ENCODE peak calls at places on chromosomes 12 and 14, in five cellular contexts. N is uterus, Q is A549, O is left ventricle myocardium inferior, E is colonic mucosa. H is an unnamed sample. For H3K4me1, the result is how much of the 10 kb centered on the place peaks cover.

GRCh38 chr12:62873826-62874448 is 61.0 kb downstream of the PPM1H start:
- DNase-seq in Q (no peak), N (no peak), O (no peak), E (no peak), H (no peak)

GRCh38 chr14:92846162-92846897 is 52.2 kb downstream of the GOLGA5 start:
- DNase-seq in N (no peak), E (no peak), Q (peak), O (no peak), H (peak)

GRCh38 chr14:89957791-89958190 is 2.1 kb downstream of the TDP1 start:
- DNase-seq in E (no peak), N (no peak), O (no peak), Q (no peak), H (no peak)

GRCh38 chr14:24607081-24607480 is 2.4 kb downstream of the GZMH start:
- DNase-seq in N (no peak), E (no peak), O (no peak), Q (no peak), H (no peak)

GRCh38 chr14:89504602-89505320 is 87.7 kb upstream of the FOXN3 start:
- DNase-seq in Q (no peak), N (no peak), O (no peak), E (no peak), H (peak)

GRCh38 chr14:51668870-51669269 is 17.2 kb downstream of the FRMD6 start:
- DNase-seq in Q (no peak), O (no peak), E (no peak), N (no peak), H (no peak)

GRCh38 chr14:92926931-92927330 is 4.0 kb downstream of the CHGA start:
- DNase-seq in O (no peak), N (no peak), Q (no peak), E (no peak), H (no peak)

GRCh38 chr12:32053881-32054624 is 52.6 kb upstream of the BICD1 start:
- DNase-seq in O (no peak), Q (peak), E (no peak), N (no peak), H (no peak)

GRCh38 chr12:6373022-6373787 is 2.2 kb downstream of the SCNN1A start:
- DNase-seq in E (peak), Q (no peak), O (no peak), N (no peak), H (no peak)

GRCh38 chr12:66848967-66849366 is 170.1 kb upstream of the GRIP1 start:
- DNase-seq in N (no peak), E (no peak), Q (no peak), O (no peak), H (no peak)

GRCh38 chr12:2092890-2093289 is 40.1 kb downstream of the CACNA1C start:
- DNase-seq in E (no peak), N (no peak), Q (no peak), O (peak), H (no peak)

GRCh38 chr12:102903318-102904007 is 13.6 kb downstream of the PAH start:
- DNase-seq in E (no peak), O (no peak), N (no peak), Q (peak), H (no peak)

GRCh38 chr12:113266106-113266895 is 45.0 kb downstream of the TPCN1 start:
- DNase-seq in Q (no peak), N (no peak), E (no peak), O (no peak), H (no peak)

GRCh38 chr12:57164966-57165365 is 17.5 kb upstream of the LRP1-AS start:
- DNase-seq in O (no peak), E (no peak), N (no peak), Q (no peak), H (no peak)

GRCh38 chr14:105015905-105016304 is 5.0 kb downstream of the CDCA4 start:
- DNase-seq in E (no peak), N (no peak), Q (no peak), O (no peak), H (no peak)
- H3K4me1 ChIP-seq in E (under half), N (under half), Q (half or more), O (under half), H (under half)

DNA sequence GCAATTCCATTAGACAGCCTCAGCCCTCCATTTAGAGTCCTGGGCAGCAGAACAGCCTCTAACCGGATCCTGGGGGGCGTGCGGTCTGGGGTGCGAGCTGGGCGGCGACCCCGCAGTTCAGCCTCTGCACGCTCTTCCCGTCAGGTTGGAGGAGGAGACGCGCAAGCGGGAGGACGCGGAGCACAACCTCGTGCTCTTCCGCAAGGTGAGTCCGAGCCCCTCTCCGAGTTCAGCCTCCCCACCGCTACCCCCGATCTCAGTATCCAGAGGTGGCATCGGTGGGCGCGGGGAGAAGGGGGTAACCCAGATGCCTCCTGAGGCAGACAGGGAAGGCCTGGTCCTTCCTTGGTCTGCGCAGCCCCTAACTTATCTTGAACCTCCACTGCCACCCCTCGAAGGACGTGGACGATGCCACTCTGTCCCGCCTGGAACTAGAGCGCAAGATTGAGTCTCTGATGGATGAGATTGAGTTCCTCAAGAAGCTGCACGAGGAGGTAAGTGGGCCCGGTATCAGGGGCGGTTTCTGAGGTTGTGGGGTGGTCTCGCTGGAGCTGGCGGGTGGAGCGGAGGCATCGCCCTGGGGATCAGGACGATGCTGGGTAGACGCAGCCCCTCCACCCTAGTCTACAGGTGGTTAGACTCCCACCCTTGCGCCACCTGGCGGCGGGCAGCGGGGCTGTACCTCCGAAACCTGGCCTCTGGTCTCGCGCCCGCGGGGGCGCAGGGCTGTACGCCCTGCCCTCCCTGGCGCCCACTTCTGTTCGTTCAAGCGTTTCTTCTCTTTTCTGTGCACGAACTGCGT is 1.3 kb downstream of the PRPH start:
- DNase-seq in O (no peak), Q (peak), N (no peak), E (peak), H (no peak)
- H3K4me3 ChIP-seq in O (peak), Q (peak), N (no peak), E (peak), H (no peak)

GRCh38 chr12:3134126-3134525 is 56.9 kb downstream of the TSPAN9 start:
- DNase-seq in O (no peak), N (no peak), Q (no peak), E (no peak), H (no peak)
- H3K4me1 ChIP-seq in O (half or more), N (under half), Q (under half), E (under half), H (under half)

GRCh38 chr14:104688755-104689619 is at the start of gene INF2:
- DNase-seq in Q (peak), N (peak), E (peak), O (peak), H (peak)

GRCh38 chr14:104686624-104687517 is 2.5 kb upstream of the INF2 start:
- DNase-seq in O (peak), Q (no peak), N (peak), E (peak), H (no peak)

GRCh38 chr14:104685998-104686610 is 3.3 kb upstream of the INF2 start:
- DNase-seq in Q (no peak), O (no peak), E (no peak), N (no peak), H (no peak)

GRCh38 chr14:104688505-104688754 is 988 bp upstream of the INF2 start:
- DNase-seq in Q (no peak), O (no peak), N (no peak), E (no peak), H (no peak)

DNA sequence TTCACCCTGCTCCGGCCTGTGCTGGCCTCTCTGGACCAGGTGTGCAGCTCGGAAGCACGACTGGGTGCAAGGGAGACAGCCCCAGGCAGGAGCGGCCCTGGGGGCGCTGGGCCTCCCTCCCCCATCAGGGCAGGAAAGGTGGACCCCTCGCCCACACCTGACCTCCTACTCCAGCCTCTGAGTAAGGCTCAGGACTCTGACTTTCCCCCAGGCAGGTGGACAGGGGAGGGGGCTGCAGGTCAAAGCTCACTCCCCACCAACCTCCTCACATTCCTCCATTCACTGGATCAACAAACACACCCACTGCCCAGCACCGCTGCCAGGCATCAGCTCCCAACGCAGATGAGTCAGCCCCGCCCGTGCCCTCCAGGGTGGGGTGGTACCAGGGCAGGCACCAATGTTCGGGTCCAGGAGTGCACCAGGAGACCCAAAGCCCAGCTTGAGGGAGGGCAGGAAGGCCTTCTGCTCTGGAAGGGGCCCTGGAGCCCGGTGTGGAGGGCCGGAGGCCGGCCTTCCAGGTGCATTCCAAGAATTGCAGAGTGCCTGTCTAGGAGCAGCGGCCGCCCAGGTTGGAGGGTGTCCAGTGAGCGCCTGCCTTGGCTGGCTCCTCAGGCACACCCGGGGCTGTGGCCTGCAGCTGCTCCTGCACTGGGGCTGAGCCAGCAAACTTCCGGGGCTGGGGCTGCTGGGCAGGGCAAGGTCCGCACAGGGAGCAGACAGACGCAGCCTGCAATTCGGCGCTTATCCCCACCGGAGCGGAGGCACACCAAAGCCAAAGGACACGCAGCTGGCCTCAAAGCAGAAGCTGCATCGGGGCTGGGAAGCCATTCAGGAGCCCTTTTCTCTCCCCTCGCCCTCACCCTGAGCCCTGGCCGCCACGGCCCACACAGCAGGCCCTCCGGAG is 1.6 kb upstream of the INF2 start:
- DNase-seq in N (peak), O (peak), E (peak), Q (peak), H (peak)
- H3K4me3 ChIP-seq in N (no peak), O (peak), E (peak), Q (peak), H (no peak)

GRCh38 chr12:25975179-25975578 is 16.7 kb downstream of the RASSF8 start:
- DNase-seq in N (no peak), E (no peak), O (no peak), Q (no peak), H (no peak)
- H3K4me1 ChIP-seq in N (under half), E (under half), O (half or more), Q (under half), H (under half)

H was measured in fibroblast of lung.